ENCODE peak calls at places on chromosomes 5 and 9, in eight cellular contexts. C, K, N, D, L, Y, S and A are unnamed samples.
A peak's percentile ranks its signal among the peaks of the same experiment; 100 is the strongest.

GRCh38 chr5:76942581-76942980 is 10.3 kb upstream of the CRHBP start:
- DNase-seq in C (no peak), K (no peak), N (no peak), D (no peak), L (peak; percentile 63), Y (peak; percentile 67), S (peak; percentile 81), A (no peak)

GRCh38 chr5:33409435-33410146 is 31.2 kb upstream of the TARS1 start:
- DNase-seq in C (no peak), K (no peak), N (no peak), D (no peak), L (peak; percentile 97), Y (no peak), S (peak; percentile 83), A (no peak)

GRCh38 chr5:100841358-100842076 is 61.6 kb downstream of the ST8SIA4 start:
- DNase-seq in C (no peak), K (no peak), N (no peak), D (no peak), L (no peak), Y (no peak), S (no peak), A (no peak)

GRCh38 chr9:100011062-100011681 is 87.6 kb downstream of the ERP44 start:
- DNase-seq in C (no peak), K (no peak), N (peak; percentile 34), D (no peak), L (peak; percentile 40), Y (peak; percentile 58), S (peak; percentile 67), A (peak; percentile 48)

GRCh38 chr9:110891760-110892159 is 146.5 kb downstream of the LPAR1 start:
- DNase-seq in C (no peak), K (no peak), N (no peak), D (no peak), L (peak; percentile 85), Y (no peak), S (peak; percentile 75), A (no peak)

GRCh38 chr5:175246242-175246891 is 197.6 kb downstream of the DRD1 start:
- DNase-seq in C (peak; percentile 87), K (no peak), N (no peak), D (no peak), L (peak; percentile 83), Y (peak; percentile 99), S (peak; percentile 98), A (peak; percentile 79)

GRCh38 chr9:93185261-93186150 is 1.6 kb downstream of the WNK2 start:
- DNase-seq in C (peak; percentile 78), K (no peak), N (no peak), D (no peak), L (no peak), Y (no peak), S (no peak), A (no peak)

GRCh38 chr5:72347801-72348305 is 27.7 kb downstream of the PTCD2 start:
- DNase-seq in C (no peak), K (no peak), N (no peak), D (no peak), L (peak; percentile 90), Y (peak; percentile 83), S (peak; percentile 98), A (peak; percentile 93)

GRCh38 chr9:74784506-74784905 is 103.2 kb downstream of the TRPM6 start:
- DNase-seq in C (no peak), K (no peak), N (no peak), D (no peak), L (peak; percentile 81), Y (no peak), S (peak; percentile 19), A (no peak)

GRCh38 chr5:60287174-60287771 is 393.7 kb upstream of the PDE4D start:
- DNase-seq in C (no peak), K (no peak), N (no peak), D (peak; percentile 84), L (peak; percentile 10), Y (peak; percentile 83), S (peak; percentile 16), A (peak; percentile 32)

GRCh38 chr9:134636142-134636507 is 5.5 kb upstream of the COL5A1 start:
- DNase-seq in C (no peak), K (no peak), N (no peak), D (no peak), L (no peak), Y (no peak), S (no peak), A (no peak)

GRCh38 chr5:143041461-143041860 is 271.3 kb downstream of the ARHGAP26 start:
- DNase-seq in C (no peak), K (no peak), N (no peak), D (no peak), L (no peak), Y (no peak), S (no peak), A (no peak)

GRCh38 chr5:90590-91547 is 1.1 kb upstream of the PLEKHG4B start:
- DNase-seq in C (no peak), K (no peak), N (no peak), D (peak; percentile 48), L (no peak), Y (peak; percentile 38), S (no peak), A (no peak)

GRCh38 chr5:132662925-132663770 is 5.2 kb downstream of the IL13 start:
- DNase-seq in C (no peak), K (no peak), N (peak; percentile 63), D (no peak), L (no peak), Y (no peak), S (peak; percentile 21), A (no peak)